ENCODE peak calls at places on chromosomes 13 and 19, in four cellular contexts. K, T, G and M are unnamed samples.

GRCh38 chr13:40388617-40389016 is 277.8 kb downstream of the FOXO1 start:
- DNase-seq in K (peak; percentile 36), T (peak; percentile 96), G (no peak), M (peak; percentile 77)

GRCh38 chr19:29812881-29813275 is 1.1 kb downstream of the CCNE1 start:
- DNase-seq in K (no peak), T (no peak), G (no peak), M (no peak)

GRCh38 chr13:63435668-63436275 is 2020.1 kb upstream of the PCDH20 start:
- DNase-seq in K (no peak), T (no peak), G (no peak), M (no peak)

GRCh38 chr19:4326837-4327251 is 11.8 kb downstream of the STAP2 start:
- DNase-seq in K (no peak), T (no peak), G (peak; percentile 94), M (no peak)

GRCh38 chr19:48669903-48670668 is 2.7 kb downstream of the NTN5 start:
- DNase-seq in K (no peak), T (no peak), G (no peak), M (no peak)

GRCh38 chr19:51810228-51810627 is 15.3 kb downstream of the FPR3 start:
- DNase-seq in K (no peak), T (no peak), G (peak; percentile 27), M (no peak)

GRCh38 chr13:47705185-47705584 is 295.9 kb downstream of the SUCLA2 start:
- DNase-seq in K (no peak), T (no peak), G (no peak), M (no peak)

GRCh38 chr19:17090501-17091074 is 15.0 kb downstream of the MYO9B start:
- DNase-seq in K (no peak), T (no peak), G (no peak), M (no peak)

GRCh38 chr13:35472308-35473008 is 4.0 kb downstream of the MAB21L1 start:
- DNase-seq in K (no peak), T (no peak), G (peak; percentile 30), M (no peak)

GRCh38 chr13:97574926-97575325 is 141.0 kb downstream of the RAP2A start:
- DNase-seq in K (no peak), T (peak; percentile 1), G (peak; percentile 78), M (no peak)

GRCh38 chr13:110173247-110173818 is 133.6 kb downstream of the COL4A1 start:
- DNase-seq in K (no peak), T (no peak), G (no peak), M (no peak)

GRCh38 chr19:41299755-41300089 is 10.2 kb upstream of the CCDC97 start:
- DNase-seq in K (no peak), T (no peak), G (no peak), M (no peak)

GRCh38 chr13:71290963-71291937 is 575.8 kb downstream of the DACH1 start:
- DNase-seq in K (no peak), T (peak; percentile 11), G (no peak), M (peak; percentile 68)

GRCh38 chr19:6125571-6125989 is 9.9 kb upstream of the ACSBG2 start:
- DNase-seq in K (no peak), T (peak; percentile 85), G (peak; percentile 90), M (peak; percentile 53)

GRCh38 chr13:44904982-44905381 is 84.3 kb downstream of the NUFIP1 start:
- DNase-seq in K (no peak), T (no peak), G (no peak), M (no peak)

GRCh38 chr13:22187329-22187728 is 516.5 kb downstream of the FGF9 start:
- DNase-seq in K (no peak), T (no peak), G (no peak), M (no peak)

GRCh38 chr13:33123066-33123940 is 107.1 kb downstream of the KL start:
- DNase-seq in K (peak; percentile 38), T (no peak), G (peak; percentile 39), M (no peak)

GRCh38 chr13:74299688-74300087 is 165.5 kb upstream of the KLF12 start:
- DNase-seq in K (no peak), T (no peak), G (no peak), M (no peak)

DNA sequence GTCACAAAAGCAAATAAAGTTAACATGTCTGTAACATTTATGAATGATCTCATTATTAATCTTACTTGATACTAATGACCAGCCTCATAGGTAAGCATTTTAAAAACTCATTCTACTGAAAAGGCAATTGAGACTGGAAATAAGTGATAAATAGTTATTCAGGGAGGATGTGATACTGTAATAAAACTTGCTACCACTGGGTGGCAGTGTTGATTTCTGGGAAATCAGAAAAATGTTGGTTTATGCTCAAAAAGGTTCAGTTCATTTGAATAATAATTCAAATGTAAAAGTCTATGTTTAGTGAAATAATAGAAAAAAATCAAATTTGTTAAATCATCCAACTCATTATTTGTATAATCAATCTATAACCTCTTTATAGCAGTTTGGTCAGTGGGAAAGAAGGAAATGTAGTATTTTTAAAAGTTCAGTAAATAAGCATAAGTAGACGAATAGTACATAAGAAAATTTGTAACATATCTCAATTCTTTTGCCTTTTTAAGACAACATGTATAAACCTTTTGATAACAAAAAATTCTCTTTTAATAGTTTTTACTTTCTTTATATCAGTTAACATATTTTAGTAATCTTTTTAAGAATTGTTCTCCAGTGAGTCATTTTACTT is 9.6 kb downstream of the ABHD13 start:
- DNase-seq in K (no peak), T (peak; percentile 29), G (peak; percentile 43), M (no peak)
- TF ChIP-seq CTCF in K (peak; percentile 77), T (peak; percentile 79), G (peak; percentile 92), M (peak; percentile 53)

GRCh38 chr13:75366380-75367280 is 115.3 kb downstream of the TBC1D4 start:
- DNase-seq in K (no peak), T (no peak), G (no peak), M (no peak)
- H3K4me3 ChIP-seq in K (no peak overlapping the region), T (no peak overlapping the region), G (no peak overlapping the region), M (peak overlapping the region; percentile 22)

DNA sequence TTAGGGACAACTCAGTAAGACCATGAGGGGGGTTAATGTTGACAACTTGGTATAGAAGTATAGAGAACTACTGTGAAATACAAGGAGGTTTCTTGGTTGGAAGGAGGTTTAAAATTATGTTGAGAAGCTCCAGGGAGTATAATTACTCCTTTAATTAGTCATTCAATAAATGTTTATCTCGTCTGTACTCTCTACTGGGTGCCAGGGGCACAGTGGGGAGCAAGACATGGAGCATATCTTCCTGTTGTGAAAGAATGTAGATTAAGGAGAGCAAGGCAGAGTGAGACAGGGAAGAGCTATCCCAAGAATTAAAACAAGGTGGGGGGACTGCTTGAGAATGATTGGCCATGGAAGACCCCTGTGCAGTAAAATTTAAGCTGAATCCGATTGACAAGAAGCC is 33.7 kb upstream of the TDRD3 start:
- DNase-seq in K (no peak), T (no peak), G (no peak), M (no peak)
- TF ChIP-seq CTCF in K (no peak), T (no peak), G (no peak), M (no peak)

GRCh38 chr13:39040206-39040605 is 1.9 kb downstream of the NHLRC3 start:
- DNase-seq in K (no peak), T (no peak), G (no peak), M (no peak)
- H3K4me3 ChIP-seq in K (peak overlapping the region; percentile 18), T (peak overlapping the region; percentile 41), G (no peak overlapping the region), M (no peak overlapping the region)